ENCODE peak calls at places on chromosomes 2 and 18, in seven cellular contexts. C is Peyer's patch; F is WERI-Rb-1; L is CD4-positive, CD25-positive, alpha-beta regulatory T cell; G is RWPE1; D is CD4-positive, alpha-beta T cell; P is kidney. M is an unnamed sample.

GRCh38 chr2:112723995-112724394 is 3.2 kb downstream of the NT5DC4 start:
- DNase-seq in C (no peak), F (no peak), L (no peak), G (no peak), D (no peak), P (no peak), M (no peak)

GRCh38 chr2:138779451-138780440 is at the start of gene NXPH2:
- DNase-seq in C (no peak), F (peak; percentile 14), L (no peak), G (no peak), D (no peak), P (peak; percentile 55), M (peak; percentile 24)

GRCh38 chr2:69724540-69725159 is 17.3 kb upstream of the ANXA4 start:
- DNase-seq in C (peak; percentile 89), F (peak; percentile 91), L (peak; percentile 78), G (peak; percentile 66), D (peak; percentile 79), P (peak; percentile 89), M (peak; percentile 96)

GRCh38 chr2:134466141-134466540 is 212.3 kb downstream of the MGAT5 start:
- DNase-seq in C (peak; percentile 37), F (peak; percentile 81), L (peak; percentile 34), G (peak; percentile 27), D (peak; percentile 29), P (no peak), M (peak; percentile 58)

GRCh38 chr2:124894199-124894598 is 869.1 kb downstream of the CNTNAP5 start:
- DNase-seq in C (no peak), F (no peak), L (no peak), G (no peak), D (no peak), P (no peak), M (no peak)

GRCh38 chr2:144320491-144320890 is 199.4 kb downstream of the ZEB2 start:
- DNase-seq in C (no peak), F (no peak), L (peak; percentile 70), G (peak; percentile 57), D (peak; percentile 40), P (no peak), M (no peak)

GRCh38 chr2:128604045-128604444 is 285.4 kb upstream of the HS6ST1 start:
- DNase-seq in C (no peak), F (peak; percentile 2), L (no peak), G (no peak), D (no peak), P (peak; percentile 69), M (no peak)

GRCh38 chr2:83186050-83186790 is 1272.9 kb downstream of the SUCLG1 start:
- DNase-seq in C (no peak), F (no peak), L (no peak), G (no peak), D (no peak), P (no peak), M (no peak)

GRCh38 chr2:98027955-98028593 is 32.3 kb upstream of the TMEM131 start:
- DNase-seq in C (no peak), F (no peak), L (no peak), G (peak; percentile 14), D (no peak), P (no peak), M (no peak)

GRCh38 chr2:119734051-119734450 is 25.7 kb upstream of the PTPN4 start:
- DNase-seq in C (no peak), F (peak; percentile 46), L (no peak), G (no peak), D (no peak), P (no peak), M (no peak)

GRCh38 chr2:180360283-180360618 is 353.2 kb upstream of the CWC22 start:
- DNase-seq in C (no peak), F (no peak), L (no peak), G (no peak), D (no peak), P (no peak), M (no peak)

GRCh38 chr2:159065891-159066290 is 97.5 kb downstream of the TANC1 start:
- DNase-seq in C (no peak), F (no peak), L (no peak), G (no peak), D (no peak), P (no peak), M (no peak)

GRCh38 chr2:159065313-159065712 is 96.9 kb downstream of the TANC1 start:
- DNase-seq in C (no peak), F (no peak), L (no peak), G (no peak), D (no peak), P (no peak), M (no peak)

GRCh38 chr2:159066541-159067156 is 98.2 kb downstream of the TANC1 start:
- DNase-seq in C (no peak), F (no peak), L (no peak), G (no peak), D (no peak), P (no peak), M (no peak)

GRCh38 chr2:159063677-159064076 is 95.2 kb downstream of the TANC1 start:
- DNase-seq in C (no peak), F (no peak), L (no peak), G (no peak), D (no peak), P (no peak), M (no peak)

DNA sequence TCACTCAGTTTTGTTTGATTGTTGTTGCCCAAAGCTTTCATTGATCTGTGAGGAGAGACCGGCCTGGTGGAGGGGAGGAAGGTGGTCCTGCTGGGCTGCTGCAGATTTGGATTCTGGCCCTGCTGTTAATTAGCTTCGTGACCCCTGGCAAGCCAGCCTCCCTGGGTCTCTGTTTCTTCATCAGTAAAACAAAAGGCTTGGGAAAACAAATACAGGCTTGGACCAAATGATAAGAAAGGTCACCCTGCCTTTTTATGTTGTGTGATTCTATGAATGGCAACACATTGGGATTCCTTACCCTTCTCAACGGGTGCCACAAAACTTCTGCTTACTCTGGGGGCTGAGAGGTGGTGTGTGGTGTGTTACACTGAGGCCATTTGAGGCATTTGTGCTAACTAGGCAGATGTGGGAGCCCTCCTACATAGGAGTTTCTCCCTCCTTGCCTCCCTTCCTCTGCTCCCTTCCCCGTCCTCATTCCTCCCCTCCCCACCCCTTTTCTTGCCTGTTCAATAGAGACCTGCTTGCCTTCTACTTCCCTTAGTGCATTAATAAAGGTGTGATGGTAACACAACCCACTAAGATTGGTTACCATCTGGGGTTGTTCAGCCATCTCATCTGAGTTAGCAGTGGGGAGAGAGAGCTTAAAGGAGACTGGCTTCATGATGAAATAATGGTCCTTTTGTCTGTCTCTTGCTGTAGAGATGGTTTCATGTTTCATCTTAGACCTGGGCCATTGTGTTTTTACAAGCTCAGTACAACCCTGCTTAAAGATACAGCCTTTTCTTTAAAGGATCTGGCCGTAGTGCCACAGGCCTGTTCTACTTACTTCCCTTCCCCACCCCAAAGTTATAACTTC is 96.2 kb downstream of the TANC1 start:
- DNase-seq in C (no peak), F (no peak), L (no peak), G (no peak), D (no peak), P (no peak), M (no peak)
- H3K27ac ChIP-seq in C (peak overlapping the region; percentile 2), F (no peak overlapping the region), L (no peak overlapping the region), G (peak overlapping the region; percentile 73), D (no peak overlapping the region), P (no peak overlapping the region), M (no peak overlapping the region)

GRCh38 chr18:34493099-34493544 is 217.0 kb upstream of the DTNA start:
- DNase-seq in C (no peak), F (peak; percentile 73), L (no peak), G (no peak), D (no peak), P (peak; percentile 87), M (peak; percentile 90)

GRCh38 chr18:34492652-34493051 is 217.4 kb upstream of the DTNA start:
- DNase-seq in C (no peak), F (no peak), L (no peak), G (no peak), D (no peak), P (no peak), M (no peak)

GRCh38 chr18:34495434-34495833 is 214.7 kb upstream of the DTNA start:
- DNase-seq in C (no peak), F (no peak), L (no peak), G (no peak), D (no peak), P (no peak), M (no peak)

GRCh38 chr18:34494359-34494696 is 215.8 kb upstream of the DTNA start:
- DNase-seq in C (no peak), F (no peak), L (no peak), G (no peak), D (no peak), P (peak; percentile 41), M (peak; percentile 73)

DNA sequence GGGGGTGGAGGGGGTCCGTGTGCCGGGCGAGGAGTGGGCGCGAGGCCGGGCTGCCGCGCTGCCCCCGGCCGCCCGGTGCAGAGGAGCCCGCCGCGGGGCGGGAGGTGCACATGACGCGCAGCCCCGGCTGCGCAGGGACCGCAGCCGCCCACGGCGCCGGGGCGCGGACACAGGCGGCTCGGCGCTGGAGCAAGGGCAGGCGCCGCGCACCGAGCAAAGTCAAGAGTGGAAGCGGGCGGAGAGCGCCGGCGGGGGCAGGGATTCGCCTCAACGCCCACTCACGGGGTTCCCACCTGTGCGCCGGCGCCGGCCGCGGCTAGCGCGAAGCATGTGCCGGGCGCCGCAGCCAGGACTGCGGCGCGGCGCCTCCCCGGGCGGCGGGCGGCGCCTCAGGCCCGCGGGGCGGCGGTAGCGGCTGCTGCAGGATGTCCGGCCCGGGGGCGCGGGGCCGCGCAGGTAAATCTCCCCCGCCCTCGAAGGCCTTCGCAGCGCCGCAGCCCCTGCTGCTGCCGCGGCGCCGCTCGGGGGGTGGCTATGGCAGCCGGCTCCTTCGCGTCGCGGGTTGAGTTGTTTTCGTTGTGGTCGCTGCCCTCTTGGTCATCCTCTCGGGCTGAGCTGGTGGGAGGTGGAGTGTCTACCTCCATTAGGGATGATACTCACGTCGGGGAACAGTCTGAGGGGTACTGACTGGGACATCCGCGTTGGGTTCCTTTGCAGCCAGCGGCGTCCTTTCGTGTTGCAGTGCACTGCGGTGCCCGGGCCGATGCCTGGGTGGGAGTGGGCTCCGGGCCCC is 216.3 kb upstream of the DTNA start:
- DNase-seq in C (no peak), F (peak; percentile 38), L (no peak), G (no peak), D (no peak), P (peak; percentile 77), M (peak; percentile 53)
- H3K27ac ChIP-seq in C (peak overlapping the region; percentile 69), F (no peak overlapping the region), L (no peak overlapping the region), G (no peak overlapping the region), D (no peak overlapping the region), P (peak overlapping the region; percentile 27), M (peak overlapping the region; percentile 87)

GRCh38 chr2:100773538-100773937 is 46.4 kb upstream of the NPAS2 start:
- DNase-seq in C (no peak), F (no peak), L (no peak), G (no peak), D (no peak), P (no peak), M (no peak)
- H3K27ac ChIP-seq in C (no peak overlapping the region), F (no peak overlapping the region), L (no peak overlapping the region), G (no peak overlapping the region), D (no peak overlapping the region), P (no peak overlapping the region), M (no peak overlapping the region)

GRCh38 chr2:23926750-23927627 is at the start of gene ATAD2B:
- DNase-seq in C (peak; percentile 85), F (peak; percentile 95), L (peak; percentile 97), G (peak; percentile 95), D (peak; percentile 91), P (peak; percentile 97), M (peak; percentile 91)

GRCh38 chr2:23918837-23919489 is 8.0 kb downstream of the ATAD2B start:
- DNase-seq in C (no peak), F (no peak), L (no peak), G (no peak), D (no peak), P (no peak), M (no peak)

GRCh38 chr2:23925702-23926288 is 1.1 kb downstream of the ATAD2B start:
- DNase-seq in C (peak; percentile 76), F (peak; percentile 38), L (peak; percentile 89), G (peak; percentile 37), D (peak; percentile 54), P (peak; percentile 69), M (peak; percentile 70)

GRCh38 chr2:23926289-23926749 is 604 bp downstream of the ATAD2B start:
- DNase-seq in C (no peak), F (peak; percentile 50), L (peak; percentile 45), G (peak; percentile 35), D (peak; percentile 11), P (peak; percentile 89), M (peak; percentile 32)

GRCh38 chr2:23924589-23925359 is 2.1 kb downstream of the ATAD2B start:
- DNase-seq in C (no peak), F (no peak), L (no peak), G (no peak), D (no peak), P (no peak), M (no peak)
- H3K27ac ChIP-seq in C (peak overlapping the region; percentile 99), F (no peak overlapping the region), L (peak overlapping the region; percentile 99), G (no peak overlapping the region), D (no peak overlapping the region), P (no peak overlapping the region), M (no peak overlapping the region)

M was measured in testis.